ENCODE peak calls at places on chromosomes 1 and 21, in seven cellular contexts. I, Q, B, X, T, P and S are unnamed samples.

GRCh38 chr1:39615086-39615662 is 24.3 kb downstream of the HEYL start:
- DNase-seq in P (no peak), X (no peak), T (no peak), Q (no peak), B (no peak), I (no peak), S (no peak)

GRCh38 chr1:193190096-193190744 is 3.8 kb upstream of the B3GALT2 start:
- DNase-seq in I (no peak), P (peak; percentile 22), T (no peak), X (no peak), B (no peak), Q (peak; percentile 76), S (no peak)

GRCh38 chr1:33050221-33051076 is 13.8 kb upstream of the AK2 start:
- DNase-seq in X (no peak), T (no peak), Q (peak; percentile 98), P (no peak), I (no peak), B (no peak), S (no peak)

GRCh38 chr1:85027242-85027983 is 20.9 kb downstream of the MCOLN3 start:
- DNase-seq in I (no peak), Q (peak; percentile 39), X (no peak), P (no peak), T (no peak), B (no peak), S (no peak)

GRCh38 chr1:216178266-216178665 is 245.0 kb downstream of the USH2A start:
- DNase-seq in B (no peak), T (no peak), X (no peak), Q (no peak), P (no peak), I (no peak), S (no peak)

GRCh38 chr1:172699111-172699510 is 40.2 kb downstream of the FASLG start:
- DNase-seq in Q (peak; percentile 50), B (no peak), I (peak; percentile 69), P (peak; percentile 60), X (no peak), T (no peak), S (no peak)

GRCh38 chr21:40053007-40053406 is 185.8 kb downstream of the PCP4 start:
- DNase-seq in I (no peak), X (no peak), P (no peak), T (no peak), Q (no peak), B (peak; percentile 45), S (peak; percentile 31)

GRCh38 chr1:31159869-31160611 is 79.6 kb downstream of the NKAIN1 start:
- DNase-seq in Q (no peak), I (no peak), X (no peak), B (no peak), P (no peak), T (no peak), S (no peak)